ENCODE peak calls at places on chromosomes 16 and 17, in four cellular contexts. T is GM04504, Y is GM23248, V is tibial artery. W is an unnamed sample.

GRCh38 chr16:77938913-77939312 is 83.4 kb upstream of the CLEC3A start:
- DNase-seq in Y (no peak), T (no peak), V (no peak), W (no peak)

GRCh38 chr17:70629902-70630301 is 460.6 kb downstream of the KCNJ2 start:
- DNase-seq in V (no peak), T (no peak), Y (peak), W (no peak)

GRCh38 chr17:14866266-14866665 is 398.9 kb downstream of the PMP22 start:
- DNase-seq in Y (peak), T (no peak), V (no peak), W (no peak)

GRCh38 chr17:72351884-72352346 is 231.1 kb downstream of the SOX9 start:
- DNase-seq in V (no peak), T (no peak), Y (no peak), W (no peak)

GRCh38 chr16:71257768-71258167 is 27.2 kb upstream of the HYDIN start:
- DNase-seq in Y (no peak), V (no peak), T (no peak), W (no peak)

GRCh38 chr17:81804559-81805399 is 829 bp downstream of the GCGR start:
- DNase-seq in V (no peak), T (no peak), Y (no peak), W (no peak)

GRCh38 chr16:57153841-57154240 is 32.0 kb downstream of the PSME3IP1 start:
- DNase-seq in Y (no peak), T (no peak), V (no peak), W (no peak)

GRCh38 chr17:253091-253846 is 71.8 kb upstream of the DOC2B start:
- DNase-seq in T (no peak), Y (no peak), V (peak), W (no peak)

GRCh38 chr17:32120086-32120485 is 22.2 kb upstream of the RHOT1 start:
- DNase-seq in T (no peak), V (no peak), Y (no peak), W (no peak)

GRCh38 chr16:70304892-70305448 is 6.0 kb downstream of the DDX19B start:
- DNase-seq in T (no peak), Y (peak), V (no peak), W (no peak)

GRCh38 chr17:64128787-64129514 is 993 bp downstream of the ERN1 start:
- DNase-seq in T (no peak), Y (peak), V (peak), W (no peak)

GRCh38 chr17:82568997-82569393 is 49.5 kb downstream of the FOXK2 start:
- DNase-seq in Y (no peak), T (no peak), V (no peak), W (no peak)

W was measured in BJ.